ENCODE peak calls at places on chromosome 20, in six cellular contexts. One of them, this sample, is unnamed.
A peak's percentile ranks its signal among the peaks of the same experiment; 100 is the strongest.

GRCh38 chr20:31693987-31694661 is 28.5 kb downstream of the BCL2L1 start:
- DNase-seq in nephron progenitor cell: no peak
- DNase-seq in breast epithelium: no peak
- DNase-seq in Calu3: no peak
- DNase-seq in left lung: no peak
- DNase-seq in MM.1S: no peak
- DNase-seq in this sample: no peak

GRCh38 chr20:61287583-61287982 is 35.5 kb downstream of the CDH4 start:
- DNase-seq in nephron progenitor cell: no peak
- DNase-seq in breast epithelium: no peak
- DNase-seq in Calu3: no peak
- DNase-seq in left lung: no peak
- DNase-seq in MM.1S: no peak
- DNase-seq in this sample: no peak

GRCh38 chr20:22423190-22423832 is 161.1 kb downstream of the FOXA2 start:
- DNase-seq in nephron progenitor cell: no peak
- DNase-seq in breast epithelium: no peak
- DNase-seq in Calu3: no peak
- DNase-seq in left lung: no peak
- DNase-seq in MM.1S: no peak
- DNase-seq in this sample: no peak

GRCh38 chr20:22274330-22274729 is 310.0 kb downstream of the FOXA2 start:
- DNase-seq in nephron progenitor cell: no peak
- DNase-seq in breast epithelium: no peak
- DNase-seq in Calu3: no peak
- DNase-seq in left lung: no peak
- DNase-seq in MM.1S: no peak
- DNase-seq in this sample: no peak

GRCh38 chr20:47551841-47552240 is 50.2 kb downstream of the NCOA3 start:
- DNase-seq in nephron progenitor cell: no peak
- DNase-seq in breast epithelium: no peak
- DNase-seq in Calu3: no peak
- DNase-seq in left lung: no peak
- DNase-seq in MM.1S: no peak
- DNase-seq in this sample: no peak

GRCh38 chr20:25525857-25526256 is 59.5 kb downstream of the NINL start:
- DNase-seq in nephron progenitor cell: no peak
- DNase-seq in breast epithelium: no peak
- DNase-seq in Calu3: no peak
- DNase-seq in left lung: no peak
- DNase-seq in MM.1S: no peak
- DNase-seq in this sample: peak; percentile 97

GRCh38 chr20:6940052-6940451 is 172.6 kb downstream of the BMP2 start:
- DNase-seq in nephron progenitor cell: peak; percentile 38
- DNase-seq in breast epithelium: no peak
- DNase-seq in Calu3: no peak
- DNase-seq in left lung: no peak
- DNase-seq in MM.1S: peak; percentile 75
- DNase-seq in this sample: no peak

GRCh38 chr20:61900376-61901293 is 165.0 kb downstream of the TAF4 start:
- DNase-seq in nephron progenitor cell: peak; percentile 30
- DNase-seq in breast epithelium: no peak
- DNase-seq in Calu3: no peak
- DNase-seq in left lung: no peak
- DNase-seq in MM.1S: no peak
- DNase-seq in this sample: no peak

GRCh38 chr20:64161595-64162238 is 2.5 kb upstream of the MYT1 start:
- DNase-seq in nephron progenitor cell: peak; percentile 84
- DNase-seq in breast epithelium: no peak
- DNase-seq in Calu3: peak; percentile 71
- DNase-seq in left lung: no peak
- DNase-seq in MM.1S: no peak
- DNase-seq in this sample: no peak

GRCh38 chr20:16479666-16480065 is 93.6 kb downstream of the KIF16B start:
- DNase-seq in nephron progenitor cell: no peak
- DNase-seq in breast epithelium: no peak
- DNase-seq in Calu3: no peak
- DNase-seq in left lung: no peak
- DNase-seq in MM.1S: no peak
- DNase-seq in this sample: no peak

GRCh38 chr20:50038574-50038991 is 55.8 kb downstream of the SNAI1 start:
- DNase-seq in nephron progenitor cell: no peak
- DNase-seq in breast epithelium: no peak
- DNase-seq in Calu3: peak; percentile 62
- DNase-seq in left lung: no peak
- DNase-seq in MM.1S: no peak
- DNase-seq in this sample: no peak

GRCh38 chr20:34209111-34209510 is 32.1 kb upstream of the ASIP start:
- DNase-seq in nephron progenitor cell: no peak
- DNase-seq in breast epithelium: no peak
- DNase-seq in Calu3: no peak
- DNase-seq in left lung: no peak
- DNase-seq in MM.1S: no peak
- DNase-seq in this sample: no peak

GRCh38 chr20:12243327-12243726 is 325.6 kb downstream of the BTBD3 start:
- DNase-seq in nephron progenitor cell: no peak
- DNase-seq in breast epithelium: no peak
- DNase-seq in Calu3: no peak
- DNase-seq in left lung: peak; percentile 35
- DNase-seq in MM.1S: no peak
- DNase-seq in this sample: no peak

GRCh38 chr20:49705358-49705757 is 8.3 kb downstream of the B4GALT5 start:
- DNase-seq in nephron progenitor cell: no peak
- DNase-seq in breast epithelium: no peak
- DNase-seq in Calu3: no peak
- DNase-seq in left lung: no peak
- DNase-seq in MM.1S: peak; percentile 59
- DNase-seq in this sample: no peak

GRCh38 chr20:32978009-32978335 is 26.3 kb downstream of the SUN5 start:
- DNase-seq in nephron progenitor cell: no peak
- DNase-seq in breast epithelium: no peak
- DNase-seq in Calu3: no peak
- DNase-seq in left lung: no peak
- DNase-seq in MM.1S: no peak
- DNase-seq in this sample: no peak

GRCh38 chr20:59701236-59701635 is 96.9 kb downstream of the PHACTR3 start:
- DNase-seq in nephron progenitor cell: no peak
- DNase-seq in breast epithelium: no peak
- DNase-seq in Calu3: no peak
- DNase-seq in left lung: no peak
- DNase-seq in MM.1S: no peak
- DNase-seq in this sample: no peak

GRCh38 chr20:30168025-30168799 is 1089.3 kb upstream of the DEFB115 start:
- DNase-seq in nephron progenitor cell: no peak
- DNase-seq in breast epithelium: no peak
- DNase-seq in Calu3: no peak
- DNase-seq in left lung: peak; percentile 26
- DNase-seq in MM.1S: no peak
- DNase-seq in this sample: no peak

GRCh38 chr20:36159833-36160232 is 5.3 kb downstream of the EPB41L1 start:
- DNase-seq in nephron progenitor cell: no peak
- DNase-seq in breast epithelium: no peak
- DNase-seq in Calu3: no peak
- DNase-seq in left lung: no peak
- DNase-seq in MM.1S: no peak
- DNase-seq in this sample: no peak

DNA sequence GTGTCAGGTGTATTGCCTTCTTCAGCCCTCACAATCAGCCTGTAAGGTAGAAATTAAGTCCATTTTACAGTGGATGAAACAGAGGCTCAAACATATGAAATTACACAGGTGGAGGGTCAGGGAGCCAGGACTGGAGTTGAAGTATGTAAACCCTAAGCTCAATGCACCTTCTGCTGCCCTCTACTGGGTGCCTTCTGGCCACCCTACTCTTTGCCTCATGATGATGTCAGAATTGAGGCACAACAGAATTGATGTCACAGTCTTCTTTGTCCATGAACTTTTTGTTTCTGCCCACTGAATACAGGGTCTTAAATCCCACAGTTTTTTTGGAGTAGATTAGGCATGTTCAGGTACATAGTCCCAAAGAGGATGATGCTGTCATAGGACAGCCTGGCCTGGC is 400.8 kb upstream of the CHD6 start:
- DNase-seq in nephron progenitor cell: no peak
- DNase-seq in breast epithelium: no peak
- DNase-seq in Calu3: peak; percentile 45
- DNase-seq in left lung: no peak
- DNase-seq in MM.1S: no peak
- DNase-seq in this sample: no peak
- TF ChIP-seq CTCF in nephron progenitor cell: no peak
- TF ChIP-seq CTCF in breast epithelium: no peak
- TF ChIP-seq CTCF in Calu3: no peak
- TF ChIP-seq CTCF in left lung: no peak
- TF ChIP-seq CTCF in MM.1S: peak; percentile 20
- TF ChIP-seq CTCF in this sample: no peak

GRCh38 chr20:5402903-5403531 is 86.3 kb upstream of the PROKR2 start:
- DNase-seq in nephron progenitor cell: peak; percentile 49
- DNase-seq in breast epithelium: no peak
- DNase-seq in Calu3: peak; percentile 10
- DNase-seq in left lung: no peak
- DNase-seq in MM.1S: peak; percentile 21
- DNase-seq in this sample: no peak
- TF ChIP-seq CTCF in nephron progenitor cell: peak; percentile 52
- TF ChIP-seq CTCF in breast epithelium: no peak
- TF ChIP-seq CTCF in Calu3: no peak
- TF ChIP-seq CTCF in left lung: no peak
- TF ChIP-seq CTCF in MM.1S: peak; percentile 69
- TF ChIP-seq CTCF in this sample: peak; percentile 72

DNA sequence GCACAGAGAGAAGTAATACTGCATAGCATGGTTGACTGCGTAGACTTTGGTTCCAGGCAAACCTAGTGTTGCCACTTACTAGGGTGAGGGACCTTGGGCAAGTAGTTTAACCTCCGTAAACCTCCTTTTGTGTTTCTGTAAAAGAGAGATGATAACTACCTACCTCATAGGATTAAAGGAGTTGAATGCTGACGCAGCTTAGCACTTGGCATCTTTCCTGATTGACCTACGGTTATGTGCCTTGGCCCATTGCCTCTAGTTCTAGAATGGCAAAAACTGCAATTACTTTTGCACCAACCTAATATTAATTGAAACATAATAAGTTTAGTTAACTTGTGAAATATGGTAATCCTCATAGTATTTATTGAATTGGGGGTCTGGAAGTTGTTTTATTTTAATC is 19.1 kb downstream of the GHRH start:
- DNase-seq in nephron progenitor cell: no peak
- DNase-seq in breast epithelium: no peak
- DNase-seq in Calu3: no peak
- DNase-seq in left lung: no peak
- DNase-seq in MM.1S: no peak
- DNase-seq in this sample: no peak
- TF ChIP-seq CTCF in nephron progenitor cell: no peak
- TF ChIP-seq CTCF in breast epithelium: no peak
- TF ChIP-seq CTCF in Calu3: no peak
- TF ChIP-seq CTCF in left lung: no peak
- TF ChIP-seq CTCF in MM.1S: no peak
- TF ChIP-seq CTCF in this sample: no peak

DNA sequence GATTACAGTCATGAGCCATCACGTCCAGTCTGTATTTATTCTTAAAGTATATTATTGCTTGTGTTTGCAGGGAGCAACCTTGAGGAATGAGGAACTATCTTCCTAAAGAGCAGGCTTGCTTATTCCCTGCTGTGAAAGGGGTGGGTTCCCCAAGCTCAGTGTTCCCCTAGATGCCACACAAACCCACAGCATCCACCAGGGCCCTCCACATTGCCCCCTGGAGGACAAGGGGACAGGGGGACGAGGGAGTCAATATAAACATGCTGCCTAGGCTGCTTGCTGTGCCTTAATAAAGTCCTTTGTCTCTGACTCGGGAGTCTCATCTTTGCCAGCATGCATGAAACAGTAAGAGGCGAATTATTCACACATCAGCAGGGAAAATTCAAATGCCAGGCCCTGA is 8.0 kb upstream of the IDH3B start:
- DNase-seq in nephron progenitor cell: no peak
- DNase-seq in breast epithelium: no peak
- DNase-seq in Calu3: no peak
- DNase-seq in left lung: no peak
- DNase-seq in MM.1S: no peak
- DNase-seq in this sample: no peak
- TF ChIP-seq CTCF in nephron progenitor cell: no peak
- TF ChIP-seq CTCF in breast epithelium: no peak
- TF ChIP-seq CTCF in Calu3: no peak
- TF ChIP-seq CTCF in left lung: no peak
- TF ChIP-seq CTCF in MM.1S: peak; percentile 26
- TF ChIP-seq CTCF in this sample: peak; percentile 37

GRCh38 chr20:46030290-46031013 is 1.4 kb downstream of the SLC12A5 start:
- DNase-seq in nephron progenitor cell: peak; percentile 25
- DNase-seq in breast epithelium: no peak
- DNase-seq in Calu3: no peak
- DNase-seq in left lung: no peak
- DNase-seq in MM.1S: no peak
- DNase-seq in this sample: no peak

GRCh38 chr20:46028772-46029371 is at the start of gene SLC12A5:
- DNase-seq in nephron progenitor cell: no peak
- DNase-seq in breast epithelium: no peak
- DNase-seq in Calu3: no peak
- DNase-seq in left lung: no peak
- DNase-seq in MM.1S: no peak
- DNase-seq in this sample: no peak

GRCh38 chr20:46031701-46032254 is 2.8 kb downstream of the SLC12A5 start:
- DNase-seq in nephron progenitor cell: peak; percentile 59
- DNase-seq in breast epithelium: no peak
- DNase-seq in Calu3: no peak
- DNase-seq in left lung: no peak
- DNase-seq in MM.1S: no peak
- DNase-seq in this sample: no peak

GRCh38 chr20:46034039-46034438 is 5.0 kb downstream of the SLC12A5 start:
- DNase-seq in nephron progenitor cell: no peak
- DNase-seq in breast epithelium: no peak
- DNase-seq in Calu3: no peak
- DNase-seq in left lung: no peak
- DNase-seq in MM.1S: no peak
- DNase-seq in this sample: no peak

GRCh38 chr20:46031014-46031569 is 2.1 kb downstream of the SLC12A5 start:
- DNase-seq in nephron progenitor cell: no peak
- DNase-seq in breast epithelium: no peak
- DNase-seq in Calu3: no peak
- DNase-seq in left lung: no peak
- DNase-seq in MM.1S: no peak
- DNase-seq in this sample: no peak
- TF ChIP-seq CTCF in nephron progenitor cell: no peak
- TF ChIP-seq CTCF in breast epithelium: no peak
- TF ChIP-seq CTCF in Calu3: no peak
- TF ChIP-seq CTCF in left lung: no peak
- TF ChIP-seq CTCF in MM.1S: no peak
- TF ChIP-seq CTCF in this sample: no peak

This sample was measured in epithelial cell of proximal tubule.